ENCODE peak calls at places on chromosomes 16 and 17, in four cellular contexts. M is HepG2, W is HEK293T, C is K562. S is an unnamed sample.
A peak's percentile ranks its signal among the peaks of the same experiment; 100 is the strongest.

GRCh38 chr17:30565073-30565935 is 88.1 kb downstream of the GOSR1 start:
- DNase-seq in M (no peak), W (no peak), C (no peak), S (peak; percentile 50)

GRCh38 chr17:69501591-69502468 is 87.3 kb downstream of the MAP2K6 start:
- DNase-seq in M (peak; percentile 78), W (peak; percentile 14), C (no peak), S (peak; percentile 17)

GRCh38 chr16:81496742-81497141 is 52.1 kb downstream of the CMIP start:
- DNase-seq in M (no peak), W (no peak), C (no peak), S (no peak)

GRCh38 chr16:23290189-23291062 is 11.7 kb upstream of the SCNN1B start:
- DNase-seq in M (no peak), W (no peak), C (no peak), S (no peak)

GRCh38 chr16:89118361-89119061 is 24.9 kb downstream of the ACSF3 start:
- DNase-seq in M (peak; percentile 77), W (no peak), C (no peak), S (peak; percentile 39)

GRCh38 chr16:83728518-83728917 is 79.3 kb upstream of the HSBP1 start:
- DNase-seq in M (no peak), W (no peak), C (no peak), S (no peak)

GRCh38 chr17:65417406-65418221 is 143.8 kb downstream of the AXIN2 start:
- DNase-seq in M (no peak), W (no peak), C (no peak), S (no peak)

GRCh38 chr17:48139948-48140347 is 32.4 kb downstream of the SNX11 start:
- DNase-seq in M (no peak), W (no peak), C (no peak), S (no peak)

GRCh38 chr17:80884811-80885210 is 106.8 kb upstream of the CHMP6 start:
- DNase-seq in M (no peak), W (no peak), C (no peak), S (no peak)

GRCh38 chr16:28930652-28931051 is 1.1 kb upstream of the CD19 start:
- DNase-seq in M (no peak), W (no peak), C (no peak), S (no peak)

GRCh38 chr17:1315409-1315808 is 35.9 kb downstream of the TRARG1 start:
- DNase-seq in M (no peak), W (no peak), C (no peak), S (no peak)

GRCh38 chr16:84890427-84890826 is 70.6 kb downstream of the CRISPLD2 start:
- DNase-seq in M (no peak), W (no peak), C (no peak), S (no peak)

GRCh38 chr16:84411768-84412167 is 43.4 kb downstream of the ATP2C2 start:
- DNase-seq in M (no peak), W (no peak), C (no peak), S (no peak)

GRCh38 chr16:11613381-11614303 is 26.9 kb upstream of the LITAF start:
- DNase-seq in M (peak; percentile 88), W (no peak), C (peak; percentile 74), S (no peak)

GRCh38 chr16:9966569-9967157 is 215.6 kb downstream of the GRIN2A start:
- DNase-seq in M (peak; percentile 21), W (no peak), C (no peak), S (no peak)
- TF ChIP-seq ELF4 in M (no peak), W (no peak), C (no peak), S (no peak)

DNA sequence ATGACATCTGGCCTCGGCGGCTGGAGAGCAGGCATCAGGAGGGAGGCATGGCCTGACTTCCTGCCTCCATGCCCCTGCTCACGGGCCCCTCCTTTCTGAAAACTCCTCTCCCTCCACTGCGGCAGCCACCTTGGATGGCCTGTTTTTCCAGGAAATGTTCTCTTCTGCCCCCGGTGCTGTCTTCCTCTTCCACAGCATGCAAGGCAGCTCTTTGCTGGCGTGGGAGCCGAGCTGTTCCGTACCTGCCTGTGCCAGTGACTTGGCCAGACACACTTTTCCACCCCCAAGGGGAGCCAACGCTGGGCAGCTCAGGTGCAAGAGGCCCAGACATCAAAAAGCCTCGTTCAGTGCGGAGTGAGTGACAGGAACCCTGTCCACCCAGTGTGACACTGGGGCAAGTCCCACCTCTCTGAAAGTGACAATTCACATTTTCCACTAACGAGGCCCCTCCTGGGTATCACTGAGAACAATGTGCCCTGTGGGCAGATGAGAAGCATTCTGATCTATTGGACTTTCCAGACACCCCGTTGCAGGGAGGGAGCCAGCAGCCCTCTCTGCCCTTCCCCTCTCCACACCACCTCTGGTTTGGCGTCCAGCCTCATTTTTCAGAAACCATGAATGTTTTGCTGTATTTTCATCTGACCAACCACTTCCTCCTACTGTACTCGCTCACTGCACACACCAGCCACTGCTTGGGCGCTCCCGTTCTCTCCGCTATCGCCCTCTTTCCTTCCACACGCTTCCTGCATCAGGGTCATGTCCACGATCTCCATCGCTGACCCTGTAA is 31.1 kb downstream of the NSMCE1 start:
- DNase-seq in M (no peak), W (no peak), C (peak; percentile 27), S (no peak)
- TF ChIP-seq ELF4 in M (no peak), W (no peak), C (no peak), S (no peak)

GRCh38 chr16:57367111-57367752 is 5.1 kb upstream of the CX3CL1 start:
- DNase-seq in M (no peak), W (no peak), C (no peak), S (no peak)
- TF ChIP-seq ELF4 in M (no peak), W (no peak), C (no peak), S (no peak)

DNA sequence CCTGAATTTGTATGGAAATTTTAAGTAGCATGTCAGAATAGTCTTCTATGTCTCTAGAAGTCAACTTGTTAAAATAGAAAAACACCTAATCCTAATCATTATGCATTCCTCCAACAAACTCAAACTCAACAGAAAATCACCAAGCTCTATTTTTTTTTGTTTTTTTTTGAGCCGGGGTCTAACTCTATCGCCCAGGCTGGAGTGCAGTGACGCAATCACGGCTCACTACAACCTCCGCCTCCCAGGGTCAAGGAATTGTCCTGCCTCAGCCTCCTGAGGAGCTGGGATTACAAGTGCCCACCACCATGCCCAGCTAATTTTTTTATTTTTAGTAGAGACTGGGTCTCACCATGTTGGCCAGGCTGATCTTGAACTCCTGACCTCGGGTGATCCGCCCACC is 9.8 kb downstream of the TMEM231 start:
- DNase-seq in M (no peak), W (no peak), C (no peak), S (no peak)
- TF ChIP-seq ELF4 in M (no peak), W (no peak), C (no peak), S (no peak)

GRCh38 chr17:75571885-75572215 is 15.8 kb upstream of the MYO15B start:
- DNase-seq in M (no peak), W (no peak), C (no peak), S (no peak)
- TF ChIP-seq ELF4 in M (no peak), W (no peak), C (no peak), S (no peak)

GRCh38 chr17:38509008-38509771 is 80.9 kb downstream of the ARHGAP23 start:
- DNase-seq in M (peak; percentile 84), W (peak; percentile 76), C (peak; percentile 89), S (peak; percentile 97)

GRCh38 chr17:38510424-38511125 is 82.3 kb downstream of the ARHGAP23 start:
- DNase-seq in M (peak; percentile 39), W (peak; percentile 48), C (peak; percentile 56), S (peak; percentile 65)

GRCh38 chr17:38509772-38510423 is 81.6 kb downstream of the ARHGAP23 start:
- DNase-seq in M (no peak), W (no peak), C (no peak), S (peak; percentile 61)

GRCh38 chr17:38512473-38513058 is 84.3 kb downstream of the ARHGAP23 start:
- DNase-seq in M (no peak), W (no peak), C (no peak), S (no peak)

GRCh38 chr17:38511126-38512108 is 83.2 kb downstream of the ARHGAP23 start:
- DNase-seq in M (no peak), W (no peak), C (no peak), S (no peak)
- TF ChIP-seq ELF4 in M (no peak), W (no peak), C (no peak), S (no peak)

DNA sequence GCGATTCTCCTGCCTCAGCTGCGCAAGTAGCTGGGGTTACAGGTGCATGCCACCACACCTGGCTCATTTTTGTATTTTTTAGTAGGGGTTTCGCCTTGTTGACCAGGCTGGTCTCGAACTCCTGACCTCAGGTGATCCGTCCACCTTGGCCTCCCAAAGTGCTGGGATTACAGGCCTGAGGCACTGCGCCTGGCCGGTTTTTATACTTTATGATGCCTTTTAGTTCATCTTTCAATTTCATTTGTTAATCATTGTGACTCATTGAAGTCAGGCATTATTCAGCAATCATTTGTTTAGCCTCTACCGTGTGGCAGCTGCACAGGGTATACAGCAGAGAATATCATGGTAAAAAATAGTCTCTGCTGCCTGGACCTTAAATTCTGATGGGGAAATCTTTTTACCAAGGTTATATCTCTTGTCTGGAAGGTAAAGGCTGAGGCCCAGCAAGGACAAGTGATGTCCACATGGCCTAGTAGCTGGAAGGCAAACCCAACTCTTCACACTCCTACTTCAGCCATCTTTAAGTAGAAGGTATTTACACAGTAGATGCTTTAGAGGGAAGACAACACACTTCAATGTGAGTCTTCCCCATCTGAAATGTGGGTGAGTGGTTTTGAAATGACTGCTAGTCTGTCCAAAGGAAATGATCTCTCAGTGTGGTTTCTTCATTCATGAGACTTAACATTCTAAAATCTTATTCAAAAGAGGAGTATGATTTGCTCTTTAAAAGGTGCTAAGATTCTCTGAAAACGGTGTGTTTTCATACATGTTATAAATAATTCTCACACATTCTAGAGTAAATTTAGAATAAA is 2.4 kb downstream of the PRPSAP2 start:
- DNase-seq in M (no peak), W (no peak), C (no peak), S (no peak)
- TF ChIP-seq ELF4 in M (no peak), W (no peak), C (no peak), S (no peak)

GRCh38 chr16:74951206-74951605 is 33.7 kb downstream of the WDR59 start:
- DNase-seq in M (no peak), W (no peak), C (no peak), S (no peak)

GRCh38 chr16:74951676-74952075 is 33.2 kb downstream of the WDR59 start:
- DNase-seq in M (no peak), W (no peak), C (no peak), S (no peak)

GRCh38 chr16:74954763-74955162 is 30.2 kb downstream of the WDR59 start:
- DNase-seq in M (no peak), W (no peak), C (no peak), S (no peak)

GRCh38 chr16:74949309-74949708 is 35.6 kb downstream of the WDR59 start:
- DNase-seq in M (no peak), W (no peak), C (no peak), S (no peak)

DNA sequence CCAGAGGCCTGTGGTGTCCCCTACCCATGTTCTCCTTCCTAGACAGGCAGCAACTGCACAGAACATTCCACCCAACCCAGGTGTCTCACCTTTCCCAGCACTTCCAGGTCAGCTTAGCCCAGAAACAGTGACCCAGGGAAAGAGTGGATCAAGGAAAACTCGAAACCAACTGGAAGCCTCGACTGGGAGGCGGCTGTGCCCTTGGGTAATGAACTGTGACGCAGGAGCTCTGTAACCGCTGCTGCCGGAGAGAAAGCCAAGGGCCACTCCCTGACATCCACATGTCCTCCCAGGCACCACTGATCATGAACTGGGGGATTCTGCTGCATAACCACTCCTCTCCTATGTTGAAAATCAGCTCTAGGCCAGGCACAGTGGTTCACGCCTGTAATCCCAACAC is 34.4 kb downstream of the WDR59 start:
- DNase-seq in M (no peak), W (no peak), C (no peak), S (no peak)
- TF ChIP-seq ELF4 in M (no peak), W (no peak), C (no peak), S (no peak)

S was measured in WTC11.